ENCODE peak calls at places on chromosomes 7 and 10, in five cellular contexts. H is fibroblast of mammary gland; L is HFFc6; A is dorsolateral prefrontal cortex; J is CD8-positive, alpha-beta T cell. K is an unnamed sample.

GRCh38 chr7:29723599-29723998 is 82.7 kb upstream of the WIPF3 start:
- DNase-seq in H (peak; percentile 39), L (peak; percentile 8), A (no peak), J (no peak), K (no peak)

GRCh38 chr10:101901340-101901739 is 57.7 kb upstream of the KCNIP2 start:
- DNase-seq in H (no peak), L (no peak), A (no peak), J (no peak), K (no peak)

GRCh38 chr7:149562602-149563001 is 65.0 kb upstream of the ZNF746 start:
- DNase-seq in H (peak; percentile 57), L (peak; percentile 49), A (no peak), J (no peak), K (no peak)

GRCh38 chr7:38731195-38731594 is 100.0 kb upstream of the AMPH start:
- DNase-seq in H (peak; percentile 37), L (peak; percentile 32), A (no peak), J (no peak), K (no peak)

GRCh38 chr7:10085231-10085630 is 888.4 kb upstream of the PHF14 start:
- DNase-seq in H (no peak), L (no peak), A (no peak), J (no peak), K (no peak)

GRCh38 chr7:17654940-17655339 is 285.4 kb downstream of the SNX13 start:
- DNase-seq in H (no peak), L (no peak), A (no peak), J (no peak), K (no peak)

GRCh38 chr10:36759111-36759805 is 366.1 kb upstream of the ANKRD30A start:
- DNase-seq in H (peak; percentile 85), L (peak; percentile 27), A (no peak), J (no peak), K (no peak)

GRCh38 chr7:69598487-69599148 is 343 bp downstream of the AUTS2 start:
- DNase-seq in H (peak; percentile 23), L (no peak), A (peak; percentile 47), J (no peak), K (no peak)

GRCh38 chr10:118207470-118208007 is 134.6 kb downstream of the FAM204A start:
- DNase-seq in H (no peak), L (no peak), A (no peak), J (no peak), K (no peak)

GRCh38 chr7:26667514-26668133 is 196.8 kb downstream of the SKAP2 start:
- DNase-seq in H (peak; percentile 95), L (peak; percentile 93), A (peak; percentile 48), J (peak; percentile 4), K (peak; percentile 70)

GRCh38 chr7:158394936-158395335 is 192.7 kb downstream of the PTPRN2 start:
- DNase-seq in H (no peak), L (no peak), A (peak; percentile 63), J (no peak), K (peak; percentile 77)

GRCh38 chr10:118723467-118723866 is 31.3 kb downstream of the CACUL1 start:
- DNase-seq in H (peak; percentile 74), L (peak; percentile 57), A (no peak), J (no peak), K (no peak)

GRCh38 chr7:128311003-128311402 is 32.7 kb downstream of the RBM28 start:
- DNase-seq in H (peak; percentile 39), L (no peak), A (no peak), J (no peak), K (no peak)

GRCh38 chr10:62031522-62031921 is 130.0 kb downstream of the ARID5B start:
- DNase-seq in H (no peak), L (no peak), A (no peak), J (no peak), K (no peak)

DNA sequence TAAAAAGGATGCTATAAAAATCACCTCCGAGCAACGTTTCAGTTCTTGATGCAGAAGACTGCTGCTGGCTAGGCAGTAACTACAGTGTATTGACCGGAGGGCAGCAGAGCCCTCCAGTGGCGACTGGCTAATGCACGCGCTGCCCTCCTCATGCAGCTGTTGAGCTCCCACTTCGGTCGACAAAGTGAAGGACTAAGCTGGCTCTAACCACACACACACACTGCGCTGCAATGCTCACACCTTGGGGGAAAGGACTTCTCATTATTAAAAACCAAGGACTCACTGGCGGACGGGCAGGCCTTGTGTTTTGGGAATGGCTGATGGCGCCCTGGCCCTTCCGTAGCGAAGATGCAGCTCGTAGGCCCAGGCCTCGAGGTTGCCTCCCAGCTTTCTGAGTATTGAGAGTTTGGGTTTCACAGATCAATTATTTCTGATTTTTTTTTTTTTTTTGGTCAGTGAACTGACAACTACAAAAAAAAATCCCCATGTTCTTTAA is 120.9 kb upstream of the DIP2C start:
- DNase-seq in H (peak; percentile 38), L (no peak), A (no peak), J (no peak), K (peak; percentile 38)
- TF ChIP-seq CTCF in H (peak; percentile 33), L (peak; percentile 37), A (no peak), J (no peak), K (peak; percentile 57)

GRCh38 chr7:4745971-4746919 is 29.2 kb upstream of the AP5Z1 start:
- DNase-seq in H (peak; percentile 76), L (peak; percentile 63), A (no peak), J (no peak), K (no peak)

GRCh38 chr7:4747013-4747412 is 28.4 kb upstream of the AP5Z1 start:
- DNase-seq in H (no peak), L (no peak), A (no peak), J (no peak), K (no peak)

GRCh38 chr7:4742852-4743251 is 32.6 kb upstream of the AP5Z1 start:
- DNase-seq in H (peak; percentile 42), L (no peak), A (no peak), J (no peak), K (no peak)

GRCh38 chr7:4745265-4745919 is 30.0 kb upstream of the AP5Z1 start:
- DNase-seq in H (no peak), L (no peak), A (no peak), J (no peak), K (no peak)

DNA sequence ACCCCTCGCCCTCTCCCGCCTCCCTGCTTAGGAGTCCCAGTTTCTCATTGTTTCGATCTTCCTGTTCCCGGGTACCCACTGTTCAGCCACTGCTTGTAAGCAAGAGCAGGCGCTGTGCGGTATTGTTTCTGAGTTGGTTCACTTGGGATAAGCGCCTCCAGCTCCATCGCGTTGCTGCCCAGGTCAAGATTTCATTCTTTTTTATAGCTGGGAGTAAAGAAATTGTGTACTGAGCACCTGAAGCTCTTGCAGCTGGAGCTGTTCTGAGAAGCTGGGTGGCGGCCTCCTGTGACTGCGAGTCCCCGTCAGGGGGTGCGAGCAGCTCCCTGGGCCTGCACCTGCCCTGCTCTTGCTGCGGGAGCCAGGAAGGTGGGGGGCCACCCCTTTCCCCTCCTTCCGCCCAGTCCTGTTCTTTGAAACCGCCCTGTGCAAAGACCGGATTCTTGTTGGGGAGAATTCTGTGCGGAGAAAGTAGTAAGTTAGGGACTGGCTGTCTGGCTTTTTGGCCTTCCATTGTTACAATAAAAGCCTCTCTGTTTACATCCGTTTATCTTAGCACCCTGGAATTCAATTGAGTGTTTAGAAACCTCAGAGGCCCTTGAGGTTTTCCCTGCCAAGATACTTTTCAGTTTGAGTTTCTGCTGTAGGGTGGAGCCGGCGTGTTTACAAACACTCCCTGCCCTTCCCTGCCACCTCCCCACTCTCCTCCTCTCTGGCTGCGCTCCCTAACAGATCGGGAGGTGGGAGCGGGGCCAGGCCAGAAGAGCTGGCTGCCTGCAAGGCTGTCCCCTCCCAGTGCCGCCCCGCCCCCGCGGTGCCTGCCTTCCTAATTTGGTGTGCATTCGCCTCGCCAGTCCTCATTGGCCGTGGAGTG is 30.8 kb upstream of the AP5Z1 start:
- DNase-seq in H (peak; percentile 99), L (peak; percentile 100), A (peak; percentile 95), J (peak; percentile 38), K (peak; percentile 87)
- TF ChIP-seq CTCF in H (no peak), L (peak; percentile 10), A (no peak), J (no peak), K (no peak)

GRCh38 chr10:24153016-24153415 is 55.9 kb upstream of the KIAA1217 start:
- DNase-seq in H (no peak), L (no peak), A (no peak), J (no peak), K (no peak)

GRCh38 chr10:24157567-24157966 is 51.4 kb upstream of the KIAA1217 start:
- DNase-seq in H (no peak), L (no peak), A (no peak), J (no peak), K (no peak)

GRCh38 chr10:24162236-24162635 is 46.7 kb upstream of the KIAA1217 start:
- DNase-seq in H (no peak), L (no peak), A (no peak), J (no peak), K (no peak)

GRCh38 chr10:24153537-24153936 is 55.4 kb upstream of the KIAA1217 start:
- DNase-seq in H (no peak), L (no peak), A (no peak), J (no peak), K (no peak)

DNA sequence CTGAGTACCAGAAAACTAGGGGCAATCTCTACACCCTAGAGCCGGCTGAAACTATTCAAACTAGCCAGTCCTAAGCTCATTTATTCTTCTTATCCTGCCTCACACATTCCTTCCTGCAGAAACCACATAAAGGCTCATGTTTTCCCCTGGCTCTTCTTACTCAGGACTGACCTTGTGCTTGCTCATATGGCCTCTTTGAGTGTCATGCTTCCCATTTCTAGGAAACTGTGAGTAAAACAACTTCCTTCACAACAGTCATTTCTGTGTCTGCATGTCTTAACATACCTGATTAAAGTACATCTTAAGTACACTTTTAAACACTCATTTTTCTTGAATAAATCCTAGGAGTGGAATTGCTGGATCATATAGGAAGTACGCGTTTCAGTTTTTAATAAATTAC is 52.3 kb upstream of the KIAA1217 start:
- DNase-seq in H (peak; percentile 5), L (no peak), A (no peak), J (no peak), K (no peak)
- TF ChIP-seq CTCF in H (no peak), L (no peak), A (no peak), J (no peak), K (no peak)

GRCh38 chr10:127535802-127536515 is 13.2 kb upstream of the NPS start:
- DNase-seq in H (no peak), L (no peak), A (no peak), J (no peak), K (no peak)

GRCh38 chr10:127536972-127537760 is 11.9 kb upstream of the NPS start:
- DNase-seq in H (no peak), L (no peak), A (no peak), J (no peak), K (no peak)

GRCh38 chr10:127534511-127534910 is 14.6 kb upstream of the NPS start:
- DNase-seq in H (no peak), L (no peak), A (no peak), J (no peak), K (no peak)

GRCh38 chr10:127534074-127534473 is 15.0 kb upstream of the NPS start:
- DNase-seq in H (no peak), L (no peak), A (no peak), J (no peak), K (no peak)

DNA sequence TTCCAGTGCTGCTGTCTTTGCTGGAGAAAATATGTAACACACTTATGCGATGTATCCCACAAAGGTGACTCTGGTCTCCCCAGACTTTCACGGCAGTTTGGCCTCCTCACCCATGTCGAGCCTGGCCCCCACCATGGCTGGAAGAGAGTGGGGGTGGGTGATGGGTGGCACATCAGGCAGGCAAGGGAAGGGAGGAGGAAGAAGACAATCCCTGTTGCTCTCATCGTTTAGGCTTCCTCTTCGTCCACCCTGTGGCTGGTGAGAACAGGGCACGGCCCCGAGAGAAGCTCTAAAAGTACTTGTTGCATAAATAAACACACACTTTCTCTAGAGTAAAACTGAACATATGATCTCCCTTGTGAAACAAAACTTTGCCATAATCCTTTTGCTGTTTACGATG is 11.2 kb upstream of the NPS start:
- DNase-seq in H (no peak), L (no peak), A (no peak), J (no peak), K (no peak)
- TF ChIP-seq CTCF in H (no peak), L (no peak), A (no peak), J (no peak), K (no peak)

GRCh38 chr7:24722386-24723177 is 34.7 kb downstream of the GSDME start:
- DNase-seq in H (peak; percentile 24), L (peak; percentile 46), A (no peak), J (no peak), K (no peak)
- TF ChIP-seq CTCF in H (peak; percentile 20), L (peak; percentile 62), A (peak; percentile 26), J (no peak), K (peak; percentile 37)